ENCODE peak calls at places on chromosomes 16 and 17, in eight cellular contexts. One of them, this sample, is unnamed.
A peak's percentile ranks its signal among the peaks of the same experiment; 100 is the strongest.

GRCh38 chr17:77864234-77865108 is 94.0 kb upstream of the TNRC6C start:
- DNase-seq in A549: no peak
- DNase-seq in SK-N-SH: peak; percentile 62
- DNase-seq in HepG2: no peak
- DNase-seq in GM12878: no peak
- DNase-seq in stomach: no peak
- DNase-seq in transverse colon: no peak
- DNase-seq in tibial nerve: no peak
- DNase-seq in this sample: no peak

GRCh38 chr16:48153689-48154265 is 2.0 kb downstream of the ABCC12 start:
- DNase-seq in A549: no peak
- DNase-seq in SK-N-SH: no peak
- DNase-seq in HepG2: no peak
- DNase-seq in GM12878: no peak
- DNase-seq in stomach: no peak
- DNase-seq in transverse colon: no peak
- DNase-seq in tibial nerve: no peak
- DNase-seq in this sample: no peak

GRCh38 chr16:85206472-85207356 is 94.4 kb upstream of the CIBAR2 start:
- DNase-seq in A549: no peak
- DNase-seq in SK-N-SH: peak; percentile 92
- DNase-seq in HepG2: no peak
- DNase-seq in GM12878: no peak
- DNase-seq in stomach: peak; percentile 45
- DNase-seq in transverse colon: peak; percentile 60
- DNase-seq in tibial nerve: no peak
- DNase-seq in this sample: peak; percentile 89

GRCh38 chr17:55661963-55662834 is 60.5 kb downstream of the TMEM100 start:
- DNase-seq in A549: no peak
- DNase-seq in SK-N-SH: no peak
- DNase-seq in HepG2: no peak
- DNase-seq in GM12878: no peak
- DNase-seq in stomach: no peak
- DNase-seq in transverse colon: no peak
- DNase-seq in tibial nerve: no peak
- DNase-seq in this sample: no peak

GRCh38 chr17:39923836-39924690 is 3.3 kb downstream of the ORMDL3 start:
- DNase-seq in A549: no peak
- DNase-seq in SK-N-SH: no peak
- DNase-seq in HepG2: peak; percentile 97
- DNase-seq in GM12878: no peak
- DNase-seq in stomach: no peak
- DNase-seq in transverse colon: no peak
- DNase-seq in tibial nerve: no peak
- DNase-seq in this sample: no peak

GRCh38 chr16:52896478-52897164 is 156.1 kb downstream of the CHD9NB start:
- DNase-seq in A549: no peak
- DNase-seq in SK-N-SH: no peak
- DNase-seq in HepG2: no peak
- DNase-seq in GM12878: no peak
- DNase-seq in stomach: no peak
- DNase-seq in transverse colon: no peak
- DNase-seq in tibial nerve: no peak
- DNase-seq in this sample: no peak

GRCh38 chr16:66287916-66288315 is 78.6 kb upstream of the CDH5 start:
- DNase-seq in A549: no peak
- DNase-seq in SK-N-SH: no peak
- DNase-seq in HepG2: no peak
- DNase-seq in GM12878: no peak
- DNase-seq in stomach: no peak
- DNase-seq in transverse colon: no peak
- DNase-seq in tibial nerve: no peak
- DNase-seq in this sample: no peak

GRCh38 chr17:81741594-81742452 is 29.7 kb downstream of the SLC25A10 start:
- DNase-seq in A549: no peak
- DNase-seq in SK-N-SH: peak; percentile 81
- DNase-seq in HepG2: no peak
- DNase-seq in GM12878: no peak
- DNase-seq in stomach: no peak
- DNase-seq in transverse colon: no peak
- DNase-seq in tibial nerve: no peak
- DNase-seq in this sample: no peak

GRCh38 chr16:88785106-88785924 is at the start of gene PIEZO1:
- DNase-seq in A549: peak; percentile 62
- DNase-seq in SK-N-SH: peak; percentile 86
- DNase-seq in HepG2: no peak
- DNase-seq in GM12878: no peak
- DNase-seq in stomach: peak; percentile 82
- DNase-seq in transverse colon: peak; percentile 84
- DNase-seq in tibial nerve: peak; percentile 58
- DNase-seq in this sample: peak; percentile 88

GRCh38 chr16:31715915-31716314 is 157.7 kb upstream of the ZNF267 start:
- DNase-seq in A549: no peak
- DNase-seq in SK-N-SH: no peak
- DNase-seq in HepG2: no peak
- DNase-seq in GM12878: no peak
- DNase-seq in stomach: no peak
- DNase-seq in transverse colon: no peak
- DNase-seq in tibial nerve: no peak
- DNase-seq in this sample: no peak

GRCh38 chr17:28711723-28712036 is at the start of gene PROCA1:
- DNase-seq in A549: no peak
- DNase-seq in SK-N-SH: no peak
- DNase-seq in HepG2: no peak
- DNase-seq in GM12878: no peak
- DNase-seq in stomach: no peak
- DNase-seq in transverse colon: no peak
- DNase-seq in tibial nerve: no peak
- DNase-seq in this sample: peak; percentile 85

GRCh38 chr17:28712705-28713415 is 1.2 kb upstream of the PROCA1 start:
- DNase-seq in A549: no peak
- DNase-seq in SK-N-SH: no peak
- DNase-seq in HepG2: no peak
- DNase-seq in GM12878: no peak
- DNase-seq in stomach: no peak
- DNase-seq in transverse colon: no peak
- DNase-seq in tibial nerve: no peak
- DNase-seq in this sample: no peak

GRCh38 chr17:28714281-28714680 is 2.6 kb upstream of the PROCA1 start:
- DNase-seq in A549: no peak
- DNase-seq in SK-N-SH: no peak
- DNase-seq in HepG2: no peak
- DNase-seq in GM12878: no peak
- DNase-seq in stomach: no peak
- DNase-seq in transverse colon: no peak
- DNase-seq in tibial nerve: no peak
- DNase-seq in this sample: peak; percentile 55

GRCh38 chr17:28710948-28711722 is 553 bp downstream of the PROCA1 start:
- DNase-seq in A549: peak; percentile 97
- DNase-seq in SK-N-SH: peak; percentile 99
- DNase-seq in HepG2: peak; percentile 86
- DNase-seq in GM12878: peak; percentile 50
- DNase-seq in stomach: peak; percentile 93
- DNase-seq in transverse colon: peak; percentile 93
- DNase-seq in tibial nerve: peak; percentile 83
- DNase-seq in this sample: peak; percentile 91

GRCh38 chr17:28712037-28712704 is 483 bp upstream of the PROCA1 start:
- DNase-seq in A549: no peak
- DNase-seq in SK-N-SH: no peak
- DNase-seq in HepG2: no peak
- DNase-seq in GM12878: no peak
- DNase-seq in stomach: no peak
- DNase-seq in transverse colon: peak; percentile 56
- DNase-seq in tibial nerve: peak; percentile 19
- DNase-seq in this sample: no peak
- TF ChIP-seq EP300 in A549: no peak
- TF ChIP-seq EP300 in SK-N-SH: no peak
- TF ChIP-seq EP300 in HepG2: no peak
- TF ChIP-seq EP300 in GM12878: no peak
- TF ChIP-seq EP300 in stomach: no peak
- TF ChIP-seq EP300 in transverse colon: no peak
- TF ChIP-seq EP300 in tibial nerve: no peak
- TF ChIP-seq EP300 in this sample: no peak

GRCh38 chr17:17783825-17784598 is 52.8 kb downstream of the SREBF1 start:
- DNase-seq in A549: no peak
- DNase-seq in SK-N-SH: no peak
- DNase-seq in HepG2: no peak
- DNase-seq in GM12878: peak; percentile 17
- DNase-seq in stomach: peak; percentile 61
- DNase-seq in transverse colon: peak; percentile 38
- DNase-seq in tibial nerve: peak; percentile 43
- DNase-seq in this sample: peak; percentile 61
- TF ChIP-seq EP300 in A549: no peak
- TF ChIP-seq EP300 in SK-N-SH: no peak
- TF ChIP-seq EP300 in HepG2: no peak
- TF ChIP-seq EP300 in GM12878: no peak
- TF ChIP-seq EP300 in stomach: no peak
- TF ChIP-seq EP300 in transverse colon: no peak
- TF ChIP-seq EP300 in tibial nerve: no peak
- TF ChIP-seq EP300 in this sample: no peak

GRCh38 chr16:84055366-84055765 is 12.8 kb upstream of the SLC38A8 start:
- DNase-seq in A549: no peak
- DNase-seq in SK-N-SH: no peak
- DNase-seq in HepG2: no peak
- DNase-seq in GM12878: no peak
- DNase-seq in stomach: no peak
- DNase-seq in transverse colon: no peak
- DNase-seq in tibial nerve: no peak
- DNase-seq in this sample: no peak

GRCh38 chr16:84054271-84054670 is 11.7 kb upstream of the SLC38A8 start:
- DNase-seq in A549: no peak
- DNase-seq in SK-N-SH: no peak
- DNase-seq in HepG2: no peak
- DNase-seq in GM12878: no peak
- DNase-seq in stomach: no peak
- DNase-seq in transverse colon: peak; percentile 4
- DNase-seq in tibial nerve: no peak
- DNase-seq in this sample: peak; percentile 3

GRCh38 chr16:84054916-84055315 is 12.3 kb upstream of the SLC38A8 start:
- DNase-seq in A549: no peak
- DNase-seq in SK-N-SH: no peak
- DNase-seq in HepG2: no peak
- DNase-seq in GM12878: no peak
- DNase-seq in stomach: no peak
- DNase-seq in transverse colon: no peak
- DNase-seq in tibial nerve: no peak
- DNase-seq in this sample: no peak

GRCh38 chr16:84052071-84052622 is 9.6 kb upstream of the SLC38A8 start:
- DNase-seq in A549: no peak
- DNase-seq in SK-N-SH: no peak
- DNase-seq in HepG2: no peak
- DNase-seq in GM12878: no peak
- DNase-seq in stomach: no peak
- DNase-seq in transverse colon: no peak
- DNase-seq in tibial nerve: no peak
- DNase-seq in this sample: no peak

GRCh38 chr16:84053237-84053636 is 10.6 kb upstream of the SLC38A8 start:
- DNase-seq in A549: no peak
- DNase-seq in SK-N-SH: no peak
- DNase-seq in HepG2: no peak
- DNase-seq in GM12878: no peak
- DNase-seq in stomach: no peak
- DNase-seq in transverse colon: peak; percentile 1
- DNase-seq in tibial nerve: no peak
- DNase-seq in this sample: no peak
- TF ChIP-seq EP300 in A549: no peak
- TF ChIP-seq EP300 in SK-N-SH: no peak
- TF ChIP-seq EP300 in HepG2: no peak
- TF ChIP-seq EP300 in GM12878: no peak
- TF ChIP-seq EP300 in stomach: no peak
- TF ChIP-seq EP300 in transverse colon: no peak
- TF ChIP-seq EP300 in tibial nerve: no peak
- TF ChIP-seq EP300 in this sample: no peak

GRCh38 chr17:2716649-2717048 is 5.1 kb upstream of the CLUH start:
- DNase-seq in A549: no peak
- DNase-seq in SK-N-SH: no peak
- DNase-seq in HepG2: no peak
- DNase-seq in GM12878: no peak
- DNase-seq in stomach: no peak
- DNase-seq in transverse colon: no peak
- DNase-seq in tibial nerve: no peak
- DNase-seq in this sample: no peak
- TF ChIP-seq EP300 in A549: no peak
- TF ChIP-seq EP300 in SK-N-SH: no peak
- TF ChIP-seq EP300 in HepG2: no peak
- TF ChIP-seq EP300 in GM12878: no peak
- TF ChIP-seq EP300 in stomach: no peak
- TF ChIP-seq EP300 in transverse colon: no peak
- TF ChIP-seq EP300 in tibial nerve: no peak
- TF ChIP-seq EP300 in this sample: no peak

GRCh38 chr17:17424552-17424951 is 52.2 kb upstream of the MED9 start:
- DNase-seq in A549: no peak
- DNase-seq in SK-N-SH: no peak
- DNase-seq in HepG2: no peak
- DNase-seq in GM12878: no peak
- DNase-seq in stomach: no peak
- DNase-seq in transverse colon: no peak
- DNase-seq in tibial nerve: no peak
- DNase-seq in this sample: no peak

GRCh38 chr17:17426184-17426583 is 50.6 kb upstream of the MED9 start:
- DNase-seq in A549: no peak
- DNase-seq in SK-N-SH: no peak
- DNase-seq in HepG2: no peak
- DNase-seq in GM12878: no peak
- DNase-seq in stomach: no peak
- DNase-seq in transverse colon: no peak
- DNase-seq in tibial nerve: no peak
- DNase-seq in this sample: no peak

GRCh38 chr17:17425005-17425404 is 51.8 kb upstream of the MED9 start:
- DNase-seq in A549: no peak
- DNase-seq in SK-N-SH: no peak
- DNase-seq in HepG2: no peak
- DNase-seq in GM12878: no peak
- DNase-seq in stomach: peak; percentile 11
- DNase-seq in transverse colon: no peak
- DNase-seq in tibial nerve: no peak
- DNase-seq in this sample: no peak

GRCh38 chr17:17423656-17424055 is 53.1 kb upstream of the MED9 start:
- DNase-seq in A549: no peak
- DNase-seq in SK-N-SH: no peak
- DNase-seq in HepG2: no peak
- DNase-seq in GM12878: no peak
- DNase-seq in stomach: no peak
- DNase-seq in transverse colon: no peak
- DNase-seq in tibial nerve: no peak
- DNase-seq in this sample: no peak

DNA sequence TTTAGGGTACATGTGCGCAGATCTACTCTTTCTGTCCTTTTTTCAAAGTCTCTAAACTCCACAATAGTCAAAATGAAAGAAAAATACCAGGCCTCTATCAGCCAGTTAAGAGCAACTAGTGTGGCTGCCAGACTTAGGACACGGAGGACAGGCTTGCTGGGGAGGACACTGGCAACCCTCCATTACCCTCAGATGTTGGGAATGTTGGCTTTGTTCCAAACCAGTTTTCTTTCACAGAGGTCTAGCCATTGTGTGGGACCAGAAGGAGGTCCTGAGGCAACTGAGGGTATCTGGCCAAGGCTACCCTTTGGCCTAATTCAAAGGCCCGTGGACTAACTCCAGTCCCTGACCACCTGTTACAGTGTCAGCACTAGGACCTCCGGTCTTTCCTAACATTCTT is 51.2 kb upstream of the MED9 start:
- DNase-seq in A549: no peak
- DNase-seq in SK-N-SH: no peak
- DNase-seq in HepG2: no peak
- DNase-seq in GM12878: no peak
- DNase-seq in stomach: no peak
- DNase-seq in transverse colon: no peak
- DNase-seq in tibial nerve: no peak
- DNase-seq in this sample: no peak
- TF ChIP-seq EP300 in A549: no peak
- TF ChIP-seq EP300 in SK-N-SH: no peak
- TF ChIP-seq EP300 in HepG2: no peak
- TF ChIP-seq EP300 in GM12878: no peak
- TF ChIP-seq EP300 in stomach: no peak
- TF ChIP-seq EP300 in transverse colon: no peak
- TF ChIP-seq EP300 in tibial nerve: no peak
- TF ChIP-seq EP300 in this sample: no peak